ENCODE peak calls at places on chromosome 2, in seven cellular contexts. T, H, Q, M, E, K and L are unnamed samples.

GRCh38 chr2:19893520-19894134 is 8.2 kb downstream of the TTC32 start:
- DNase-seq in K (peak; percentile 65), M (no peak), Q (no peak), T (no peak), H (no peak), E (no peak), L (no peak)

GRCh38 chr2:237864030-237864931 is 4.9 kb downstream of the RAMP1 start:
- DNase-seq in M (no peak), H (no peak), E (no peak), K (no peak), Q (no peak), T (no peak), L (no peak)

GRCh38 chr2:1701556-1702185 is 42.6 kb downstream of the PXDN start:
- DNase-seq in Q (no peak), K (no peak), H (no peak), T (no peak), M (no peak), E (no peak), L (no peak)

GRCh38 chr2:72139871-72140620 is 7.6 kb downstream of the CYP26B1 start:
- DNase-seq in Q (no peak), K (no peak), T (no peak), E (no peak), M (no peak), H (no peak), L (peak; percentile 28)

GRCh38 chr2:19256239-19256638 is 102.2 kb downstream of the OSR1 start:
- DNase-seq in Q (peak; percentile 98), T (no peak), E (no peak), H (peak; percentile 19), K (no peak), M (no peak), L (peak; percentile 9)

GRCh38 chr2:231932985-231933915 is 7.1 kb upstream of the NPPC start:
- DNase-seq in T (no peak), H (no peak), K (no peak), Q (no peak), M (no peak), E (no peak), L (no peak)

GRCh38 chr2:232634319-232635150 is 1.1 kb downstream of the EFHD1 start:
- DNase-seq in Q (no peak), K (no peak), T (no peak), H (no peak), M (no peak), E (no peak), L (peak; percentile 44)

GRCh38 chr2:58155160-58155778 is 85.9 kb downstream of the FANCL start:
- DNase-seq in E (no peak), H (no peak), K (no peak), M (no peak), T (no peak), Q (no peak), L (no peak)

GRCh38 chr2:231795525-231796327 is 9.5 kb downstream of the COPS7B start:
- DNase-seq in T (no peak), H (peak; percentile 91), K (no peak), Q (peak; percentile 75), E (peak; percentile 97), M (no peak), L (peak; percentile 78)

GRCh38 chr2:232336241-232336736 is 42.3 kb upstream of the ALPP start:
- DNase-seq in T (no peak), Q (no peak), E (no peak), K (no peak), H (no peak), M (no peak), L (no peak)

GRCh38 chr2:176818653-176819052 is 393.9 kb upstream of the HNRNPA3 start:
- DNase-seq in Q (no peak), T (no peak), K (no peak), M (no peak), E (no peak), H (no peak), L (no peak)

GRCh38 chr2:212032032-212032431 is 506.6 kb downstream of the ERBB4 start:
- DNase-seq in H (no peak), Q (peak; percentile 78), K (no peak), T (no peak), E (no peak), M (no peak), L (peak; percentile 3)

GRCh38 chr2:126645211-126645618 is 10.7 kb upstream of the GYPC start:
- DNase-seq in H (no peak), K (no peak), M (no peak), Q (no peak), T (peak; percentile 94), E (no peak), L (no peak)

GRCh38 chr2:26786207-26787023 is 559 bp downstream of the CENPA start:
- DNase-seq in K (no peak), T (no peak), Q (no peak), H (no peak), M (no peak), E (no peak), L (peak; percentile 52)

DNA sequence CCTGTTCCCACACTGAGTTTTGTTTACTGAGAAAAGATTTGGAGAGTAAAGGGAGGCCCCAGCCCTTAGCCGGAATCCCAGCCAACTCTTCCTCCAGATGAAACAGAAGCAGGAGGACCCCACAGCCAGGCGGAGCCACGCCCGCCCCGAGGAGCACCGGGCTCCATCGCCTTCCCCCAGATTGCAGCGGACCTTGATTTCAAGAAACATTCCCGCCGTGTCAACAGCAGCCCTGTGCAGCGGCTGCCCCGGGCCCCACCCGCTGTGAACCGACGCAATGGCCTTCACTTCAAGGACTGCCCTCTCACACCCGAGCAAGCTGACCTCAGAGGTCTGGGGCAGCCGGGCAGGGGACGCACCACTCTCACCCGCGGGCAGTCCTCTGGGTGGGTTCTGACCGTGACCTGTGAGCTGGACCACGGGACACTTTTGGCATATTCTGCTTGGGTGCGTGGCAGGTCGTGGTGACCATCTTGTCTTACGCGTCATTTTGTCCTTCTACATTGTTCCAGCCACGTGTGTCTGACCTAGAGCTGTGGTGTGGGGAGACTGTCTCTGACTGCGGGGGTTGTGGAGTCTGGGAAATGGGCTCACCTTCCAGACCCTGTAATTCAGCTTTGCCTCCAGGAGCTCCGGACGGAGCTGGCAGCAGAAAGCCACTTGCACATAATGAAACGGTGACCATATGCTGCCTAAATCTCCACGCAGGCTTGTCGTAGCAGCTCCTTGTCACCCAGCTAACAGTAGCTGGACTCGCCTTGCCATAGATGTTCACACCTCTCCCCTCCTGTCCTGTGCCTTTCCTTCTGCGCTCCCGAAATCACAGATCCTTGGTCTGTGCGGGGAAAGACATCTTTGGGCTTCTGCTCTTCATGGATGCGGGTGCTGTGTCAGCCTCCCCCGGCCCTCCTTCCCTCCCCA is 32.0 kb upstream of the INHBB start:
- DNase-seq in M (no peak), H (no peak), Q (no peak), E (peak; percentile 36), T (no peak), K (no peak), L (no peak)
- TF ChIP-seq RFX5 in M (no peak), H (no peak), Q (no peak), E (no peak), T (no peak), K (no peak), L (no peak)

DNA sequence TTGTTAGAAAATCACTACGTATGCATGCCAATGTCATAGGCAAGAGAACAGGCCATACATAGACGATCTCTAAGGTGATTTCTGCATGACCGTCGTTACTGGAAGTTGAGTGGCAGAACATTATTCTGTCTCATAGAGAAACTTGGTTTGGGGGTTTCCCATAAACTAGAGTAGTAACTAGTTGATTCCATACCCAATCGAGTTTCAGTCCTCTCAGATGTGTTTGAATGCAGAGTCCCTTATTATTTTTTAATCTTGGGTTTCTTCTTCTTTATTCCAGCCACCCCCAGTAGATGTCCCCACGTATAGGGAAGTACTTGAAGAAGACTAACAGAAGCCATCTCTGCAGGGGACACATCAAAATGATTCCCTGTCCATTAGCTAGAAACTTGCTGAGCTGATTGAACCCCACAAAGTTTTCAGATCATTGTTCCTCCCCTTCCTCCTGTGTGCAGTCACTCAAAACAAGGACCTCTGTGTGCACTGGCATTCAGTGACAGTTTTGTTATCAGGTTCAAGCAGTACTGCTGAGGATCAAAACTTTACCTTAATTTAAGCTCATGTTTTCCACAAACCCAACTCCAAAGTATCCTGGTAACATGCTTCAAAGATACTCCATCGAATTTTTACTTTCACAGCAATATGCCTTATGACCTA is 68.4 kb upstream of the CDCA7 start:
- DNase-seq in T (peak; percentile 38), H (peak; percentile 23), Q (no peak), M (no peak), E (no peak), K (peak; percentile 25), L (no peak)
- TF ChIP-seq CTCF in T (no peak), H (peak; percentile 15), Q (no peak), M (no peak), E (no peak), K (no peak), L (no peak)

GRCh38 chr2:148298201-148298600 is 277.3 kb downstream of the MBD5 start:
- DNase-seq in E (no peak), M (no peak), K (no peak), Q (peak; percentile 16), T (no peak), H (no peak), L (no peak)

GRCh38 chr2:148299616-148300015 is 278.7 kb downstream of the MBD5 start:
- DNase-seq in E (no peak), H (no peak), K (no peak), M (no peak), Q (peak; percentile 4), T (no peak), L (no peak)

GRCh38 chr2:148302526-148302925 is 281.6 kb downstream of the MBD5 start:
- DNase-seq in E (no peak), H (no peak), K (no peak), M (no peak), T (no peak), Q (no peak), L (no peak)

GRCh38 chr2:148301362-148301761 is 280.5 kb downstream of the MBD5 start:
- DNase-seq in K (no peak), Q (no peak), T (no peak), M (no peak), E (no peak), H (no peak), L (no peak)

DNA sequence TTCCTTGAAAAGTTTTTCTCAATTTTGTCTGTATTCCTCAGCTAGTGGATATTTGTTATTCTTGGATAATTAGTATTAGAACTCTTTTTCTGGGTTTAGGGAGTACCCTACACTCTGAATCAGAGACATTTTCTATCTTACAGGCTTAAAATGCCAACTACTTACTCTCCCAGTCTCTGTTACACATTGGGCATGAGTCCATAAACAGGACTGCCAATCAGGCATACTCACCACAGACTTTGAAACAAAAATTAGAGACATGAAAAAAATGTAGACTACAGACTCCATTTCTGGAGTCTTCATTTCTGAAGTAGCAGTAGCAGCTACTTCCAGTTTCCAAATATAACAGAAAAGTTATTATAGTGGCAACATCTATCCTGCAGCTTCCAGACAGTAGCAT is 279.6 kb downstream of the MBD5 start:
- DNase-seq in Q (peak; percentile 39), H (no peak), T (no peak), K (no peak), E (no peak), M (no peak), L (no peak)
- TF ChIP-seq RFX5 in Q (no peak), H (no peak), T (no peak), K (no peak), E (no peak), M (no peak), L (no peak)

DNA sequence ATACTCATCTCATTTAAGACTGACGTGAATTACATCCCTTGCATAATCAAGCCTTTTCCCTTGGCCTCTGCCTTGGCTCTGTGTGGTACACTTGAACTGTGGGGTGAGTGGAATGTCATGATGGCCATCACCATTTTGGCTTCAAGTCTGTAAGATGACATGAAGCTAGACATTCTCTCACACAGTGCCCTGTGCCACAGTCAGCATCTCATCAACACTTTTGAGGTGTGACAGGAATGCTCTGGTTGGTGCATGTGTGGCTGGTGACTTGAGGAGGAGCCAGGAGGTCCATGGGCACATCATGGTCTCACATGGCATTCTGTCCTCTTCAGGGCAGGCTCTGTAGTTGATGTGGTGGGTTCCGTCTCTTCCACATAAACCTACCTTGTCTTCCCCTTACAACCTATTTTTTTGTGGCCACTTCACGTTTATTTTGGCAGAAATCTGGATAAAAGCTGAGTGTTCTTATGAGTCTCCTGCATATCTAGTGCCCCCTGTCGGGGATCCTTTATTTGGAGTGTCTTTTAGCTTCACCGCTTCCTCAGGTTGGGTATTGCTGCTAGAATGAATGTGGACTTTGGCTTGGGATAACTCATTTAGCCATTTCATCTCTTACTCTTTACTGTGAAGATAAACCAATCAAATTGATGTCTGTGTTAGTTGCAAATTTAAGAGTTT is 28.1 kb downstream of the MAP4K4 start:
- DNase-seq in K (no peak), E (no peak), Q (no peak), M (no peak), H (no peak), T (peak; percentile 24), L (no peak)
- TF ChIP-seq CTCF in K (peak; percentile 28), E (peak; percentile 15), Q (peak; percentile 16), M (peak; percentile 45), H (no peak), T (peak; percentile 43), L (no peak)